ENCODE peak calls at places on chromosomes 3 and 15, in four cellular contexts. G, Q, P and L are unnamed samples.

GRCh38 chr15:98548172-98548971 is 100.0 kb upstream of the IGF1R start:
- DNase-seq in P (peak; percentile 82), Q (no peak), G (peak; percentile 64), L (peak; percentile 72)

GRCh38 chr3:161148832-161149475 is 43.8 kb upstream of the B3GALNT1 start:
- DNase-seq in G (no peak), P (no peak), Q (no peak), L (no peak)

GRCh38 chr15:90871097-90871715 is 2.8 kb downstream of the FURIN start:
- DNase-seq in P (peak; percentile 66), G (peak; percentile 79), Q (peak; percentile 44), L (peak; percentile 46)

GRCh38 chr3:88113311-88114162 is 36.2 kb upstream of the C3orf38 start:
- DNase-seq in G (peak; percentile 37), Q (peak; percentile 51), P (peak; percentile 67), L (peak; percentile 55)

GRCh38 chr3:43286886-43287301 is 554 bp downstream of the SNRK start:
- DNase-seq in G (peak; percentile 79), Q (peak; percentile 76), P (peak; percentile 50), L (no peak)

GRCh38 chr15:41904487-41905359 is 10.9 kb upstream of the SPTBN5 start:
- DNase-seq in Q (peak; percentile 81), P (peak; percentile 87), G (peak; percentile 89), L (peak; percentile 81)

GRCh38 chr3:13581485-13582365 is 32.8 kb downstream of the FBLN2 start:
- DNase-seq in P (no peak), G (no peak), Q (no peak), L (peak; percentile 8)

GRCh38 chr3:27758083-27758482 is 36.0 kb upstream of the EOMES start:
- DNase-seq in Q (no peak), G (no peak), P (no peak), L (no peak)

GRCh38 chr15:33360876-33361275 is 50.1 kb downstream of the RYR3 start:
- DNase-seq in G (peak; percentile 40), P (no peak), Q (no peak), L (no peak)

GRCh38 chr3:159237221-159237620 is 435.4 kb downstream of the MFSD1 start:
- DNase-seq in G (no peak), Q (no peak), P (no peak), L (no peak)

GRCh38 chr15:97235285-97235985 is 725.1 kb upstream of the ARRDC4 start:
- DNase-seq in Q (peak; percentile 57), P (peak; percentile 79), G (peak; percentile 47), L (peak; percentile 69)

GRCh38 chr15:39936187-39936586 is 2.3 kb downstream of the EIF2AK4 start:
- DNase-seq in Q (no peak), P (no peak), G (no peak), L (no peak)

GRCh38 chr3:128823008-128823407 is 56.4 kb upstream of the ACAD9 start:
- DNase-seq in Q (no peak), P (no peak), G (no peak), L (no peak)

GRCh38 chr3:182364723-182365650 is 428.3 kb upstream of the ATP11B start:
- DNase-seq in G (peak; percentile 46), Q (peak; percentile 72), P (no peak), L (no peak)

GRCh38 chr3:14988988-14989394 is 41.6 kb downstream of the NR2C2 start:
- DNase-seq in G (no peak), Q (peak; percentile 40), P (no peak), L (peak; percentile 34)

GRCh38 chr3:26484140-26484539 is 138.4 kb upstream of the LRRC3B start:
- DNase-seq in P (peak; percentile 54), Q (no peak), G (peak; percentile 17), L (peak; percentile 41)

GRCh38 chr3:104909188-104909587 is 457.5 kb upstream of the ALCAM start:
- DNase-seq in G (peak; percentile 20), P (no peak), Q (no peak), L (no peak)

GRCh38 chr3:149333518-149333859 is at the start of gene TM4SF18:
- DNase-seq in Q (no peak), G (no peak), P (no peak), L (no peak)

GRCh38 chr15:31869640-31870335 is 160.5 kb upstream of the CHRNA7 start:
- DNase-seq in P (no peak), G (peak; percentile 70), Q (no peak), L (peak; percentile 22)

GRCh38 chr15:92091155-92091734 is 237.7 kb downstream of the SLCO3A1 start:
- DNase-seq in P (peak; percentile 94), G (peak; percentile 47), Q (peak; percentile 46), L (peak; percentile 91)

GRCh38 chr3:18440053-18440768 is 15.1 kb upstream of the SATB1 start:
- DNase-seq in G (no peak), P (no peak), Q (no peak), L (no peak)

GRCh38 chr3:149466192-149466591 is 8.3 kb upstream of the TM4SF4 start:
- DNase-seq in Q (no peak), P (no peak), G (no peak), L (no peak)

DNA sequence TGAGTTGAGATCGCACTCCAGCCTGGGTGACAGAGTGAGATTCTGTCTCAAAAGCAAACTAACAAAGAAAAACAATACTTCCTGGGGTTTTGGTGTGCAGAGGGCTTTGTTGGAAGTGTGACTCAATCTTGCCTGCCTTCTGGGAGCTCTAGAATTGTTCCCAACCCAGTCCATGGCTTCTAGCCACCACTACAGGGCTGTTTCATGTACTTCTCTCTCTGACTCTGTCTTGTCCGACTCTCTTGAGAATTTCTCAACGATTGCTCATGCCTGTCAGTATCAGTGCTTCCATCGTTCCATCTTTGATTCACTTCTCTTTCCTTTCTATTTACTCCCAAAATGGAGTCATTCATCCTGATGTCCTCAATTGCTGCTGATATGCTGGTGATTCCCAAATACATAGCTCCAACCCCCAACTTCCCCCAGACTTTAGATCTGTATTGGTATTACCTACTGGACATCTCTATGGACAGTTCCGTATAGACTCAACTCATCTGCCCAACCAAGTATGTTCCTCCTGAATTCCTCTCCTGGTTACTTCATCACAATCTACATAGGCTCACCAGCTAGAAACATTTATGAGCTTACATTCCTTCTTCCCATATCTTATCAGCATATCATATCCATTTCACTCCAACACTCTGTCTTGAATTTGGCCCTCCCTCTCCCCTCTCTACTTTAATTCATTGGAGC is 1.8 kb upstream of the AP2M1 start:
- DNase-seq in G (no peak), Q (no peak), P (no peak), L (no peak)
- TF ChIP-seq TEAD4 in G (no peak), Q (no peak), P (no peak), L (no peak)

DNA sequence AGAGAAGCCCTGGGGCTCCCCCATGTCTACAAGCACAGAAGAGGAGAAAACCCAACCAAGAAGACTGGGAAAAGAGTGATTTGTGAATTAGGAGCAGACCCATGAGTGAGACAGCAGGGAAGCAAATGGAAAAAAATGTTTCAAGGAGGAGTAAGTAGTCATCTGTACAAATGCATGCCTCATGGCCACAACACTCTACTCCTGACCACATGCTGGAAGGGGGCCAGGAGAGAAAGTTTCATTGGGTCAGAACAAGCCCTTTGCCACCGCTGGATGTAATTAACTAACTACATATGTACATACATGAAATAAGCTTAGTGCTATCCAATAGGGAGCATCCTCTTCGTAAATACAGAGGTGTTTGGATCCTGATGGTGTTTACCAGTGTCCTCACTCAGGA is 27.3 kb downstream of the CLRN1 start:
- DNase-seq in P (no peak), G (no peak), Q (no peak), L (no peak)
- TF ChIP-seq TEAD4 in P (no peak), G (no peak), Q (no peak), L (no peak)

DNA sequence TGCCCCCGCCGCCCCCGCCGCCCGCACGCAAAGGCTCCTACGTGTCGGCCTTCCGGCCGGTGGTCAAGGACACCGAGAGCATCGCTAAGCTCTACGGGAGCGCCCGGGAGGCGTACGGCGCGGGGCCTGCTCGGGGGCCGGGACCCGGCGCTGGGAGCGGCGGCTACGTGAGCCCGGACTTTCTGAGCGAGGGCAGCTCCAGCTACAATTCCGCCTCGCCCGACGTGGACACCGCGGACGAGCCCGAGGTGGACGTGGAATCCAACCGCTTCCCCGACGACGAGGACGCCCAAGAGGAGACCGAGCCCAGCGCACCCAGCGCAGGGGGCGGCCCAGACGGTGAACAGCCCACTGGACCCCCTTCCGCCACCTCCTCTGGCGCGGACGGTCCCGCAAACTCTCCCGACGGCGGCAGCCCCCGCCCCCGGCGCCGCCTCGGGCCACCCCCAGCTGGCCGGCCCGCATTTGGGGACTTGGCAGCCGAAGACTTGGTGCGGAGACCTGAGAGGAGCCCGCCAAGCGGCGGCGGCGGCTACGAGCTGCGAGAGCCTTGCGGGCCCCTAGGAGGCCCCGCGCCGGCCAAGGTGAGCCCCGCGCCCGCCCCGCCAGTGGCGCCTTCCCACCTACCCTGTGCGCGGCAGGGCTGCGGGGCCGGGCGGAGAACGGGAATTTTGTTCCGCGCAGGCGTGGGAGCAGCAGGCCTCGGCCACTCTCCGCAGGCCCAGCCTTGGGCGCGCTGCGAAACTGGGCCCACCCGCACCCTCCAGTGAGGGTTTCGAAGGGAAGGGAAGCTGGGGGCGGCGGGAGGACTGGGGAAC is 2.5 kb downstream of the SKOR1 start:
- DNase-seq in G (no peak), P (peak; percentile 70), Q (no peak), L (peak; percentile 46)
- TF ChIP-seq TEAD4 in G (no peak), P (no peak), Q (no peak), L (no peak)

GRCh38 chr3:59655616-59656015 is 605.8 kb upstream of the CFAP20DC start:
- DNase-seq in P (no peak), G (no peak), Q (no peak), L (no peak)
- TF ChIP-seq TEAD4 in P (no peak), G (no peak), Q (no peak), L (no peak)

DNA sequence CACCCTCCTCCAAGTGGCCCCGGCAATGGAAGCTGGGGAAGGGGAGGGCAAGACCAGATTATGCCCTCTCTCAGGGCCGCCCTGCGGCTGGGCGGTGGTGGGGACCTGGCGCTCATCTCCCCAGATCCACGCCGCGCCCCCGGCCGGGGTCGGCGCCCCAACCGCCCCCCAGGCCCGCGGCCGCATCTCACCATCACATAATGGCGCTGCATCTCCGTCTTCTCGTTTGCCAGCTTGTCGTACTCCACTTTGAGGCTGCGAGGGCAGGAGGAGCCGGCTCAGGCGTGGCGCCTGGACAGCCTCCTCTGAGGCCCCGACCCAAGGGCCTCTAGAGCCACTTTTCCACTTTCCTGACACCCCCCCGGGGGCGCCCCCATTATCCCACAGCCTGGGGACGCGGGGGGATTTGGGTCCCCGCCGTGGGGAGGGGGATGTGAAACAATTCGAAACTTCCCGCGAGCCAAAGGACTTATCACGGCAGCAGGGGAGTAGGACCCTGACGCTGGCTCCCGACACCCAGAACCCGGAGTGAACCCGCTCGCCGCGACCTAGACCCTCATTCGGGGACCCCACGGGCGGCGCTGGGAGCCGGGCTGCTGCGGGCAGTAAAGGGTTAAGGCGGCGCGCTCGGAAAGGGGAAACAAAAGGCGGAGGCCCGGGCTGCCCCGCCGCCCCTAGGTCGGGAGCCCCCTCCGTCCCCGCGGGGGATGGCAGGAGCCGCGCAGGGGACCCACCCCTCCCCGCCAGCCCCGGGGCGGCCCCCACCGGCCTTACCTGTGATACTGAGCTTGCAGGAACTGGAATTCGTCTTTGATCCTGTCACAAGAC is 2.1 kb downstream of the TLE3 start:
- DNase-seq in P (peak; percentile 79), G (peak; percentile 75), Q (peak; percentile 39), L (peak; percentile 73)
- TF ChIP-seq TEAD4 in P (no peak), G (no peak), Q (no peak), L (no peak)

DNA sequence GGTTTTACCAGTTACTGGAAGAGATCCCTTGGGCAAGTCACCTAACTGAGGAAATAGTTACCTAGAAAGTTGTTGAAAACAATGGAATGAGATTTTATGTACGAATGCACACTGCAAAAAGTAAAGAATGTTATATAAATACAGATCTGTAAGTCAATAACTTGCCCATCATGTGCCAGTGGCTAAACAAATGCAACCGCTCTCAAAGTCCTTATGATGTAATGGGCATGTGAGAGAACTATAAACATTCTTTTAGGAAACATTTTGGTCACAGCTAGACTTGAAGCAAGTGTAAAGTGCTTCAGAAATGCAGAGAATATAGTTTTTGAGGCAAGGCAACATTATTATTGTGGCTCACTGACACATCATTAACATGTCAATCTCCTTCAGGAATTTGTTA is 1044.5 kb downstream of the TUSC7 start:
- DNase-seq in P (no peak), Q (no peak), G (no peak), L (no peak)
- TF ChIP-seq TEAD4 in P (no peak), Q (no peak), G (no peak), L (no peak)